ENCODE peak calls at places on chromosomes 13 and 19, in six cellular contexts. C is CD8-positive, alpha-beta T cell; Q is pancreas; Y is left ventricle myocardium inferior; B is SJSA1; S is CD8-positive, alpha-beta memory T cell. Z is an unnamed sample. For H3K4me1, the result is how much of the 10 kb centered on the place peaks cover.

GRCh38 chr19:11089254-11090013 is at the start of gene LDLR:
- DNase-seq in Q (peak), C (peak), S (peak), Y (peak), B (peak), Z (peak)

GRCh38 chr19:35265126-35265995 is 3.4 kb upstream of the USF2 start:
- DNase-seq in B (no peak), Q (peak), Y (no peak), S (no peak), C (peak), Z (no peak)

GRCh38 chr19:2170987-2171348 is 7.2 kb downstream of the DOT1L start:
- DNase-seq in B (no peak), S (no peak), Y (no peak), Q (no peak), C (no peak), Z (no peak)

GRCh38 chr13:100673376-100673830 is 1.2 kb downstream of the TMTC4 start:
- DNase-seq in Q (no peak), C (no peak), Y (no peak), S (no peak), B (no peak), Z (no peak)

GRCh38 chr13:113307491-113307890 is 10.5 kb downstream of the LAMP1 start:
- DNase-seq in Q (no peak), C (no peak), S (no peak), Y (no peak), B (no peak), Z (no peak)

GRCh38 chr13:79936368-79937136 is 404.4 kb downstream of the SPRY2 start:
- DNase-seq in S (no peak), B (peak), Q (no peak), C (no peak), Y (no peak), Z (peak)

GRCh38 chr13:27273658-27274425 is 3.2 kb downstream of the RASL11A start:
- DNase-seq in B (no peak), S (no peak), Y (no peak), Q (no peak), C (no peak), Z (peak)

GRCh38 chr13:113121183-113121927 is 1.2 kb upstream of the F10 start:
- DNase-seq in B (no peak), C (no peak), Q (no peak), S (no peak), Y (no peak), Z (no peak)

GRCh38 chr19:53102186-53102585 is 1.0 kb downstream of the ZNF160 start:
- DNase-seq in S (no peak), C (no peak), Y (no peak), Q (no peak), B (no peak), Z (no peak)

GRCh38 chr13:21668665-21669599 is 1.9 kb upstream of the FGF9 start:
- DNase-seq in S (peak), Y (no peak), B (peak), C (peak), Q (no peak), Z (no peak)

GRCh38 chr19:9309974-9310446 is 372 bp upstream of the ZNF699 start:
- DNase-seq in C (no peak), B (no peak), Y (peak), Q (peak), S (peak), Z (peak)

GRCh38 chr19:18415177-18415867 is 3.9 kb upstream of the SSBP4 start:
- DNase-seq in Y (peak), S (no peak), Q (peak), C (no peak), B (no peak), Z (peak)

GRCh38 chr19:489418-490196 is 6.7 kb upstream of the MADCAM1 start:
- DNase-seq in Q (no peak), Y (no peak), S (no peak), C (no peak), B (no peak), Z (no peak)

GRCh38 chr13:111046590-111047141 is 68.4 kb upstream of the ARHGEF7 start:
- DNase-seq in C (no peak), Y (no peak), S (no peak), Q (no peak), B (peak), Z (no peak)

GRCh38 chr13:102724923-102725322 is 30.1 kb upstream of the METTL21C start:
- DNase-seq in C (no peak), Q (no peak), S (no peak), B (peak), Y (no peak), Z (no peak)

GRCh38 chr13:43303040-43303729 is 279.8 kb downstream of the DNAJC15 start:
- DNase-seq in C (no peak), Q (peak), Y (peak), S (no peak), B (peak), Z (no peak)

GRCh38 chr19:51724543-51724942 is 752 bp upstream of the HAS1 start:
- DNase-seq in Y (peak), B (no peak), C (no peak), Q (no peak), S (no peak), Z (no peak)

GRCh38 chr19:33132021-33132420 is at the start of gene WDR88:
- DNase-seq in B (no peak), C (no peak), S (no peak), Y (no peak), Q (no peak), Z (no peak)

GRCh38 chr19:38035515-38036495 is 128.8 kb downstream of the SIPA1L3 start:
- DNase-seq in Q (no peak), S (no peak), Y (no peak), C (no peak), B (no peak), Z (no peak)

GRCh38 chr13:111539252-111539651 is 218.8 kb downstream of the TEX29 start:
- DNase-seq in Q (no peak), S (no peak), B (no peak), C (no peak), Y (no peak), Z (no peak)

GRCh38 chr13:100493418-100493817 is 95.2 kb downstream of the GGACT start:
- DNase-seq in Q (no peak), C (no peak), S (no peak), Y (no peak), B (no peak), Z (no peak)

GRCh38 chr19:34254552-34255432 is at the start of gene GARRE1:
- DNase-seq in Y (peak), Q (peak), S (peak), C (peak), B (peak), Z (no peak)

GRCh38 chr13:94712812-94713555 is 639 bp upstream of the SOX21 start:
- DNase-seq in S (no peak), Q (no peak), Y (no peak), B (peak), C (no peak), Z (no peak)

GRCh38 chr19:32291876-32292275 is 53.5 kb upstream of the ZNF507 start:
- DNase-seq in B (no peak), Q (no peak), C (no peak), S (no peak), Y (no peak), Z (no peak)

GRCh38 chr19:35267818-35268545 is 780 bp upstream of the USF2 start:
- DNase-seq in Y (peak), C (peak), B (peak), Q (peak), S (peak), Z (no peak)

GRCh38 chr19:37506387-37507166 is at the start of gene ZNF793:
- DNase-seq in C (peak), S (peak), B (no peak), Y (peak), Q (peak), Z (peak)

GRCh38 chr19:55345818-55346724 is 6.4 kb downstream of the KMT5C start:
- DNase-seq in C (no peak), B (no peak), Y (peak), Q (peak), S (no peak), Z (no peak)

GRCh38 chr19:31535691-31536460 is 186.6 kb upstream of the TSHZ3 start:
- DNase-seq in Q (no peak), B (no peak), S (no peak), Y (no peak), C (peak), Z (no peak)

GRCh38 chr13:46637213-46637612 is 84.2 kb downstream of the LRCH1 start:
- DNase-seq in Q (no peak), C (no peak), S (no peak), B (no peak), Y (no peak), Z (no peak)
- H3K27ac ChIP-seq in Q (no peak), C (no peak), S (no peak), B (no peak), Y (no peak), Z (no peak)

GRCh38 chr13:40660270-40660669 is 6.2 kb downstream of the FOXO1 start:
- DNase-seq in C (no peak), B (no peak), S (no peak), Q (no peak), Y (no peak), Z (no peak)

GRCh38 chr13:40657961-40658360 is 8.5 kb downstream of the FOXO1 start:
- DNase-seq in S (no peak), Q (no peak), C (no peak), B (no peak), Y (no peak), Z (no peak)

GRCh38 chr13:40656358-40656757 is 10.1 kb downstream of the FOXO1 start:
- DNase-seq in Q (no peak), S (no peak), C (no peak), Y (no peak), B (no peak), Z (no peak)

GRCh38 chr13:40660692-40661091 is 5.7 kb downstream of the FOXO1 start:
- DNase-seq in Y (no peak), C (no peak), S (no peak), B (no peak), Q (no peak), Z (no peak)

DNA sequence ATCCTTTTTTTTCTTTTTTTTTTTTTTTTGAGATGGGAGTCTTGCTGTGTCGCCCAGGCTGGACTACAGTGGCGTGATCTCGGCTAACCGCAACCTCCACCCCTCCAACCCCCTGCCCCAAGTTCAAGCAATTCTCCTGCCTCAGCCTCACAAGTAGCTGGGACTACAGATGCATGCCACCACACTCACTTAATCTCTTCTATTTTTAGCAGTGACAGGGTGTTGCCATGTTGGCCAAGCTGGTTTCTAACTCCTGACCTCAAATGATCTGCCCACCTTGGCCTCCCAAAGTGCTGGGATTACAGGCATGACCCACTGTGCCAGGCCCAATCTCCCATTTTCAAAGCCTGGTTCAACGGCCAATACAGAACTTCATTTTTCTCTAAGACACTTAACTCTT is 9.1 kb downstream of the FOXO1 start:
- DNase-seq in Y (no peak), C (no peak), Q (no peak), S (no peak), B (no peak), Z (no peak)
- H3K4me3 ChIP-seq in Y (no peak), C (no peak), Q (no peak), S (no peak), B (no peak), Z (no peak)

GRCh38 chr19:15672580-15673175 is at the start of gene CYP4F12:
- DNase-seq in Y (peak), C (peak), S (no peak), Q (peak), B (no peak), Z (no peak)
- H3K4me1 ChIP-seq in Y (under half), C (under half), S (under half), Q (under half), B (under half), Z (under half)

GRCh38 chr19:47331490-47331889 is 485 bp upstream of the C5AR2 start:
- DNase-seq in Q (no peak), S (no peak), C (no peak), B (no peak), Y (no peak), Z (no peak)

GRCh38 chr19:47331931-47332547 is at the start of gene C5AR2:
- DNase-seq in C (no peak), Y (no peak), S (no peak), B (no peak), Q (no peak), Z (no peak)

GRCh38 chr19:47324502-47324901 is 7.5 kb upstream of the C5AR2 start:
- DNase-seq in Y (peak), S (no peak), C (no peak), B (no peak), Q (no peak), Z (no peak)

GRCh38 chr19:47330466-47330869 is 1.5 kb upstream of the C5AR2 start:
- DNase-seq in Q (no peak), Y (no peak), C (no peak), S (no peak), B (peak), Z (no peak)
- H3K27ac ChIP-seq in Q (no peak), Y (peak), C (no peak), S (peak), B (peak), Z (peak)

GRCh38 chr19:41428481-41428859 is 1.3 kb upstream of the B3GNT8 start:
- DNase-seq in S (no peak), B (no peak), Q (no peak), C (no peak), Y (no peak), Z (no peak)
- H3K4me3 ChIP-seq in S (peak), B (no peak), Q (peak), C (peak), Y (peak), Z (peak)

GRCh38 chr13:109761695-109762094 is 24.7 kb downstream of the IRS2 start:
- DNase-seq in Q (no peak), B (no peak), C (no peak), S (no peak), Y (no peak), Z (no peak)

GRCh38 chr13:109758937-109759480 is 27.4 kb downstream of the IRS2 start:
- DNase-seq in C (no peak), Y (no peak), S (no peak), B (no peak), Q (no peak), Z (no peak)

GRCh38 chr13:109760951-109761350 is 25.4 kb downstream of the IRS2 start:
- DNase-seq in B (no peak), Y (no peak), S (no peak), Q (no peak), C (no peak), Z (no peak)

GRCh38 chr13:109759609-109760008 is 26.8 kb downstream of the IRS2 start:
- DNase-seq in S (no peak), Y (no peak), B (no peak), Q (no peak), C (no peak), Z (no peak)

GRCh38 chr13:109760372-109760771 is 26.0 kb downstream of the IRS2 start:
- DNase-seq in Q (no peak), B (no peak), S (no peak), Y (no peak), C (no peak), Z (no peak)
- H3K4me1 ChIP-seq in Q (under half), B (under half), S (under half), Y (half or more), C (under half), Z (under half)

GRCh38 chr19:16373079-16373478 is 48.5 kb downstream of the KLF2 start:
- DNase-seq in B (no peak), Q (no peak), Y (peak), C (no peak), S (no peak), Z (no peak)

GRCh38 chr19:16373539-16373938 is 48.9 kb downstream of the KLF2 start:
- DNase-seq in S (no peak), B (peak), Y (peak), C (no peak), Q (no peak), Z (no peak)

GRCh38 chr19:16375157-16375935 is 50.7 kb downstream of the KLF2 start:
- DNase-seq in Y (no peak), S (no peak), B (no peak), C (no peak), Q (no peak), Z (no peak)

GRCh38 chr19:16374436-16374835 is 49.8 kb downstream of the KLF2 start:
- DNase-seq in Q (no peak), C (no peak), Y (no peak), B (no peak), S (no peak), Z (no peak)

DNA sequence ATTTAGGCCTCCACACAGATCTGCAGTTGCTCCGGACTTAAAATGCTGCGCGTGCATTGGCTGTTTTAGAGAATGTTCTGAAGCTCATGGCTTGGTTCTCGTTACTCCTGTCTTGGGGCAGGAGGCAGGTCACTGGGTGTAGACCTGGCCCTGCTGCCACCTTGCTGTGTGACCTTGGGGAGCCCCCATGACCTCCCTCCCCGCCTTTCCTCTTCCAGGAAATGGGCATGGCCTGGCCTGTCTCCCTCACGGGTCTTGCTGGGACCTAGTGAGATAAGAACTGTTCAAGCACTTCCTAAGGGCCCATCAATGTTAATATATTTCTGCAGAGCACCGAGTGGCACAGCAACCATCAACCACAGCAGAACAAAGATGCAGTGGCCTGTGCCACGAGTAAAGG is 49.4 kb downstream of the KLF2 start:
- DNase-seq in Q (no peak), S (no peak), B (no peak), C (no peak), Y (no peak), Z (no peak)
- H3K27ac ChIP-seq in Q (no peak), S (no peak), B (peak), C (peak), Y (peak), Z (no peak)

DNA sequence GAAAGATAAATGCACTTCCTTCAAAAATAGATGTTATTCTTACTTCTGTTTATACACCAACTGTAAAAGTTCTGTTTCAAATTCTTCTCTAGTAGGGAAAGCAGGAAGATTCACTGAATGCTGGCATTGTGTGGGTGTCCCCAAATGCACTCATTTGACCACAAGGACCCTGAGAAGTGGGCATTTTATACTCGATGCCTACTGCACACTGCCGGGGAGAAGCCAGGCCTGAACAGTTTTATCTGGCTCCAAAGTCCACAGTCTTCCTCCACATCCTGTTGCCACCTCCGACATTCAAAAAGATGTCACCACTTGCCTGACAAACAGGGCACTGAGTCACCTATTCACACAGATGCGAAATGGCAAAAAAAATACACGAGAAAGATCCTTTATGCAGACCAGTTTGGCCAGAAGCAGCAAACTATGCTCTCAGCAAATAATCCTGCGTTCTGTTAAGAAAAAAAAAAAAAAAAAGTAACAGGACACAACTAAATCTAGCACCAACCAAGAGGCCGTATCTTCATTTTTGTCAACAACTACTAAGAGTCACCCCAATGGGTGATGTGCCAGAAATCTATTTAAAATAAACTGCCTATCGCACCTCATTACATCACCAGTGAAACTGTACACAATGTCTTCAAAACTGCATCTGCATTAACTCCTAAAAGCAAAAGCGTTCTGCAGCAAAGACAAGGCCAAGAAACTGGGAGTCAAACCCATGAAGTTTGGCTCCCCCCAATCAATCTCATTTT is 6.2 kb downstream of the ZC3H4 start:
- DNase-seq in Q (no peak), S (no peak), C (peak), B (peak), Y (no peak), Z (no peak)
- H3K4me3 ChIP-seq in Q (no peak), S (peak), C (no peak), B (no peak), Y (peak), Z (no peak)

Z was measured in ascending aorta.